ENCODE peak calls at places on chromosomes 1 and 21, in seven cellular contexts. C is dorsolateral prefrontal cortex, B is hypothalamus, X is AG09309, E is cardiac fibroblast, Z is activated T-cell treated with anti-CD3 and anti-CD28 coated beads for 1 hour, M is left ventricle myocardium inferior. N is an unnamed sample.

GRCh38 chr1:53380296-53380695 is 52.4 kb upstream of the LRP8 start:
- DNase-seq in Z (no peak), X (no peak), E (no peak), C (no peak), B (no peak), M (no peak), N (no peak)

GRCh38 chr1:223835754-223836153 is 10.0 kb downstream of the TP53BP2 start:
- DNase-seq in Z (no peak), B (no peak), C (no peak), X (no peak), E (peak), M (no peak), N (no peak)

GRCh38 chr1:152111515-152111968 is 3.7 kb downstream of the TCHH start:
- DNase-seq in X (peak), E (peak), B (peak), M (no peak), C (no peak), Z (no peak), N (peak)

GRCh38 chr1:109498161-109498801 is 4.4 kb downstream of the CYB561D1 start:
- DNase-seq in E (peak), C (no peak), B (peak), M (no peak), X (no peak), Z (no peak), N (no peak)

GRCh38 chr1:59393211-59394180 is 96.6 kb downstream of the FGGY start:
- DNase-seq in B (peak), X (peak), C (no peak), M (peak), Z (no peak), E (peak), N (no peak)

GRCh38 chr1:147567594-147568381 is 26.5 kb downstream of the BCL9 start:
- DNase-seq in Z (no peak), E (no peak), X (no peak), B (no peak), M (no peak), C (no peak), N (no peak)

GRCh38 chr1:28668191-28668955 is at the start of gene GMEB1:
- DNase-seq in C (peak), X (no peak), Z (peak), B (peak), M (peak), E (peak), N (peak)

GRCh38 chr21:38897532-38898421 is 92.0 kb downstream of the ETS2 start:
- DNase-seq in X (no peak), B (no peak), E (no peak), C (no peak), M (no peak), Z (no peak), N (no peak)

GRCh38 chr1:178530037-178530402 is 17.1 kb downstream of the TEX35 start:
- DNase-seq in C (no peak), Z (no peak), B (no peak), E (peak), X (no peak), M (no peak), N (no peak)

GRCh38 chr1:230385930-230386329 is 40.2 kb downstream of the PGBD5 start:
- DNase-seq in X (no peak), E (no peak), C (no peak), M (no peak), B (no peak), Z (no peak), N (no peak)

GRCh38 chr1:9293512-9294439 is 1.1 kb downstream of the SPSB1 start:
- DNase-seq in M (peak), Z (peak), C (peak), B (peak), E (peak), X (no peak), N (no peak)

GRCh38 chr1:32195972-32196823 is 4.2 kb upstream of the CCDC28B start:
- DNase-seq in X (no peak), C (no peak), M (no peak), B (no peak), E (peak), Z (no peak), N (no peak)

GRCh38 chr1:97668945-97669344 is 251.9 kb downstream of the DPYD start:
- DNase-seq in B (no peak), M (no peak), X (peak), E (peak), Z (no peak), C (no peak), N (no peak)

GRCh38 chr1:210754931-210755670 is 378.8 kb downstream of the KCNH1 start:
- DNase-seq in Z (no peak), M (no peak), C (no peak), B (peak), E (no peak), X (no peak), N (peak)

GRCh38 chr1:213884402-213884801 is 103.4 kb upstream of the PROX1 start:
- DNase-seq in M (no peak), X (no peak), B (no peak), C (no peak), Z (no peak), E (no peak), N (no peak)

GRCh38 chr1:3271866-3272265 is 182.6 kb upstream of the ARHGEF16 start:
- DNase-seq in Z (no peak), E (no peak), X (no peak), B (no peak), M (peak), C (no peak), N (no peak)

GRCh38 chr1:68379085-68379478 is 70.7 kb downstream of the RPE65 start:
- DNase-seq in C (no peak), E (no peak), Z (no peak), B (no peak), X (no peak), M (no peak), N (no peak)

GRCh38 chr1:1540015-1540816 is at the start of gene TMEM240:
- DNase-seq in M (peak), B (peak), E (peak), Z (peak), C (peak), X (peak), N (peak)

GRCh38 chr1:2148691-2149090 is 45.9 kb downstream of the FAAP20 start:
- DNase-seq in B (no peak), X (no peak), C (no peak), Z (no peak), M (peak), E (no peak), N (no peak)

GRCh38 chr1:172388490-172388889 is 32.0 kb upstream of the C1orf105 start:
- DNase-seq in B (no peak), C (no peak), X (no peak), M (no peak), Z (no peak), E (no peak), N (no peak)

GRCh38 chr21:41043008-41043407 is 125.0 kb upstream of the BACE2 start:
- DNase-seq in E (no peak), X (no peak), Z (no peak), M (no peak), B (no peak), C (no peak), N (no peak)

GRCh38 chr1:107934573-107934972 is 30.4 kb downstream of the VAV3 start:
- DNase-seq in E (no peak), X (no peak), C (no peak), B (no peak), Z (no peak), M (no peak), N (no peak)

GRCh38 chr1:65681101-65681500 is 111.6 kb upstream of the PDE4B start:
- DNase-seq in E (peak), Z (no peak), B (no peak), M (no peak), X (no peak), C (no peak), N (no peak)

GRCh38 chr1:243267346-243268283 is 11.8 kb downstream of the SDCCAG8 start:
- DNase-seq in X (no peak), C (no peak), M (no peak), Z (no peak), B (no peak), E (peak), N (no peak)

GRCh38 chr1:4796999-4797375 is 142.6 kb downstream of the AJAP1 start:
- DNase-seq in M (no peak), B (no peak), E (no peak), X (no peak), C (peak), Z (no peak), N (no peak)

GRCh38 chr1:9537863-9538668 is 1.2 kb upstream of the SLC25A33 start:
- DNase-seq in C (no peak), M (no peak), B (no peak), X (no peak), E (no peak), Z (no peak), N (peak)

GRCh38 chr1:32767641-32768040 is 49.5 kb downstream of the YARS1 start:
- DNase-seq in X (no peak), B (no peak), C (no peak), Z (no peak), E (peak), M (no peak), N (no peak)

GRCh38 chr21:46661627-46662366 is 26.3 kb downstream of the PRMT2 start:
- DNase-seq in C (no peak), X (no peak), E (no peak), B (no peak), Z (no peak), M (no peak), N (no peak)

GRCh38 chr1:210332233-210332632 is 3.5 kb downstream of the HHAT start:
- DNase-seq in B (no peak), M (no peak), Z (no peak), E (no peak), X (no peak), C (no peak), N (no peak)

GRCh38 chr1:15354580-15354965 is 55.1 kb upstream of the EFHD2 start:
- DNase-seq in X (peak), Z (no peak), C (no peak), E (peak), B (no peak), M (no peak), N (no peak)

N was measured in posterior cingulate gyrus.